ENCODE peak calls at places on chromosomes 12 and 14, in nine cellular contexts. One of them, this sample, is unnamed.

GRCh38 chr14:64298773-64299172 is 4.6 kb upstream of the ESR2 start:
- DNase-seq in HCT116: no peak
- DNase-seq in heart left ventricle: no peak
- DNase-seq in OCI-LY7: peak
- DNase-seq in H9: no peak
- DNase-seq in IMR-90: no peak
- DNase-seq in CD8-positive, alpha-beta T cell: no peak
- DNase-seq in MV-4-11: no peak
- DNase-seq in NCI-H510A: no peak
- DNase-seq in this sample: no peak

GRCh38 chr12:121060149-121061001 is 21.3 kb upstream of the OASL start:
- DNase-seq in heart left ventricle: peak
- DNase-seq in IMR-90: peak
- DNase-seq in MV-4-11: peak
- DNase-seq in CD8-positive, alpha-beta T cell: peak
- DNase-seq in OCI-LY7: peak
- DNase-seq in NCI-H510A: no peak
- DNase-seq in HCT116: peak
- DNase-seq in H9: peak
- DNase-seq in this sample: peak

GRCh38 chr12:30980886-30981662 is 54.5 kb downstream of the TSPAN11 start:
- DNase-seq in OCI-LY7: peak
- DNase-seq in MV-4-11: no peak
- DNase-seq in NCI-H510A: peak
- DNase-seq in IMR-90: no peak
- DNase-seq in CD8-positive, alpha-beta T cell: no peak
- DNase-seq in HCT116: no peak
- DNase-seq in H9: no peak
- DNase-seq in heart left ventricle: no peak
- DNase-seq in this sample: no peak

GRCh38 chr14:62030387-62030786 is 268.2 kb downstream of the SNAPC1 start:
- DNase-seq in heart left ventricle: no peak
- DNase-seq in OCI-LY7: no peak
- DNase-seq in IMR-90: no peak
- DNase-seq in H9: no peak
- DNase-seq in NCI-H510A: no peak
- DNase-seq in CD8-positive, alpha-beta T cell: no peak
- DNase-seq in HCT116: no peak
- DNase-seq in MV-4-11: no peak
- DNase-seq in this sample: no peak

GRCh38 chr12:52145228-52145940 is 46.4 kb downstream of the KRT80 start:
- DNase-seq in H9: peak
- DNase-seq in NCI-H510A: no peak
- DNase-seq in MV-4-11: no peak
- DNase-seq in CD8-positive, alpha-beta T cell: no peak
- DNase-seq in IMR-90: no peak
- DNase-seq in OCI-LY7: no peak
- DNase-seq in HCT116: no peak
- DNase-seq in heart left ventricle: no peak
- DNase-seq in this sample: no peak

GRCh38 chr12:94875525-94875924 is 128.0 kb downstream of the NDUFA12 start:
- DNase-seq in heart left ventricle: no peak
- DNase-seq in MV-4-11: no peak
- DNase-seq in OCI-LY7: peak
- DNase-seq in HCT116: peak
- DNase-seq in IMR-90: no peak
- DNase-seq in NCI-H510A: peak
- DNase-seq in H9: peak
- DNase-seq in CD8-positive, alpha-beta T cell: no peak
- DNase-seq in this sample: no peak

GRCh38 chr12:29428630-29429029 is 47.7 kb upstream of the ERGIC2 start:
- DNase-seq in MV-4-11: peak
- DNase-seq in IMR-90: peak
- DNase-seq in HCT116: peak
- DNase-seq in CD8-positive, alpha-beta T cell: no peak
- DNase-seq in OCI-LY7: no peak
- DNase-seq in NCI-H510A: no peak
- DNase-seq in heart left ventricle: no peak
- DNase-seq in H9: no peak
- DNase-seq in this sample: no peak

GRCh38 chr14:68254669-68255527 is 435.3 kb downstream of the RAD51B start:
- DNase-seq in MV-4-11: no peak
- DNase-seq in IMR-90: peak
- DNase-seq in CD8-positive, alpha-beta T cell: no peak
- DNase-seq in NCI-H510A: no peak
- DNase-seq in OCI-LY7: no peak
- DNase-seq in HCT116: no peak
- DNase-seq in heart left ventricle: no peak
- DNase-seq in H9: no peak
- DNase-seq in this sample: no peak

GRCh38 chr12:121775501-121775900 is 18.0 kb downstream of the RHOF start:
- DNase-seq in OCI-LY7: no peak
- DNase-seq in CD8-positive, alpha-beta T cell: no peak
- DNase-seq in NCI-H510A: no peak
- DNase-seq in heart left ventricle: no peak
- DNase-seq in IMR-90: no peak
- DNase-seq in MV-4-11: no peak
- DNase-seq in H9: no peak
- DNase-seq in HCT116: no peak
- DNase-seq in this sample: no peak

GRCh38 chr14:22143360-22143759 is 445.7 kb downstream of the DAD1 start:
- DNase-seq in OCI-LY7: no peak
- DNase-seq in NCI-H510A: no peak
- DNase-seq in heart left ventricle: no peak
- DNase-seq in HCT116: no peak
- DNase-seq in H9: no peak
- DNase-seq in CD8-positive, alpha-beta T cell: no peak
- DNase-seq in IMR-90: peak
- DNase-seq in MV-4-11: no peak
- DNase-seq in this sample: no peak

GRCh38 chr14:99563749-99564129 is 40.3 kb downstream of the CCDC85C start:
- DNase-seq in MV-4-11: no peak
- DNase-seq in NCI-H510A: no peak
- DNase-seq in heart left ventricle: no peak
- DNase-seq in IMR-90: no peak
- DNase-seq in OCI-LY7: no peak
- DNase-seq in H9: no peak
- DNase-seq in HCT116: no peak
- DNase-seq in CD8-positive, alpha-beta T cell: no peak
- DNase-seq in this sample: no peak

GRCh38 chr12:75850751-75851462 is 180.7 kb downstream of the PHLDA1 start:
- DNase-seq in H9: no peak
- DNase-seq in CD8-positive, alpha-beta T cell: no peak
- DNase-seq in MV-4-11: peak
- DNase-seq in OCI-LY7: no peak
- DNase-seq in NCI-H510A: no peak
- DNase-seq in heart left ventricle: no peak
- DNase-seq in IMR-90: peak
- DNase-seq in HCT116: no peak
- DNase-seq in this sample: no peak

GRCh38 chr14:74737753-74738325 is 24.9 kb downstream of the FCF1 start:
- DNase-seq in heart left ventricle: no peak
- DNase-seq in OCI-LY7: no peak
- DNase-seq in IMR-90: peak
- DNase-seq in CD8-positive, alpha-beta T cell: no peak
- DNase-seq in HCT116: no peak
- DNase-seq in NCI-H510A: no peak
- DNase-seq in H9: no peak
- DNase-seq in MV-4-11: no peak
- DNase-seq in this sample: no peak

GRCh38 chr14:93688239-93688666 is 100.0 kb downstream of the PRIMA1 start:
- DNase-seq in NCI-H510A: no peak
- DNase-seq in MV-4-11: no peak
- DNase-seq in heart left ventricle: no peak
- DNase-seq in IMR-90: no peak
- DNase-seq in H9: peak
- DNase-seq in HCT116: no peak
- DNase-seq in CD8-positive, alpha-beta T cell: no peak
- DNase-seq in OCI-LY7: no peak
- DNase-seq in this sample: no peak

GRCh38 chr14:54809767-54810166 is 92.9 kb downstream of the GCH1 start:
- DNase-seq in CD8-positive, alpha-beta T cell: no peak
- DNase-seq in H9: no peak
- DNase-seq in OCI-LY7: no peak
- DNase-seq in MV-4-11: no peak
- DNase-seq in heart left ventricle: no peak
- DNase-seq in HCT116: no peak
- DNase-seq in NCI-H510A: no peak
- DNase-seq in IMR-90: no peak
- DNase-seq in this sample: no peak

GRCh38 chr12:94312388-94312787 is 147.3 kb downstream of the CEP83 start:
- DNase-seq in CD8-positive, alpha-beta T cell: no peak
- DNase-seq in OCI-LY7: no peak
- DNase-seq in H9: no peak
- DNase-seq in heart left ventricle: no peak
- DNase-seq in IMR-90: no peak
- DNase-seq in HCT116: no peak
- DNase-seq in MV-4-11: no peak
- DNase-seq in NCI-H510A: no peak
- DNase-seq in this sample: no peak

GRCh38 chr12:132965796-132966195 is 9.7 kb upstream of the ZNF605 start:
- DNase-seq in CD8-positive, alpha-beta T cell: no peak
- DNase-seq in MV-4-11: no peak
- DNase-seq in HCT116: no peak
- DNase-seq in IMR-90: no peak
- DNase-seq in heart left ventricle: no peak
- DNase-seq in H9: no peak
- DNase-seq in OCI-LY7: no peak
- DNase-seq in NCI-H510A: no peak
- DNase-seq in this sample: no peak

This sample was measured in left lobe of liver.